ENCODE peak calls at places on chromosomes 5 and 9, in nine cellular contexts. L is OCI-LY7, U is PC-3, M is GM23338, R is MM.1S, S is GM23248, B is HCT116, A is SK-N-SH, J is neural progenitor cell. X is an unnamed sample.

GRCh38 chr5:180596115-180596667 is 4.9 kb upstream of the SCGB3A1 start:
- DNase-seq in L (no peak), U (no peak), M (no peak), R (no peak), S (no peak), B (no peak), A (peak), J (no peak), X (no peak)

GRCh38 chr5:133746834-133747233 is 134.5 kb upstream of the FSTL4 start:
- DNase-seq in L (peak), U (no peak), M (peak), R (no peak), S (peak), B (peak), A (peak), J (peak), X (no peak)

GRCh38 chr5:1745190-1745805 is 54.3 kb downstream of the MRPL36 start:
- DNase-seq in L (no peak), U (no peak), M (no peak), R (no peak), S (no peak), B (no peak), A (no peak), J (no peak), X (no peak)

GRCh38 chr5:775960-776861 is 8.3 kb downstream of the ZDHHC11B start:
- DNase-seq in L (no peak), U (no peak), M (no peak), R (no peak), S (no peak), B (no peak), A (peak), J (no peak), X (no peak)

GRCh38 chr9:120892748-120893584 is 16.0 kb upstream of the PHF19 start:
- DNase-seq in L (peak), U (peak), M (no peak), R (peak), S (peak), B (no peak), A (no peak), J (no peak), X (no peak)

GRCh38 chr5:149400304-149400703 is 21.2 kb upstream of the IL17B start:
- DNase-seq in L (no peak), U (no peak), M (no peak), R (no peak), S (no peak), B (no peak), A (no peak), J (peak), X (no peak)

GRCh38 chr9:133054966-133055365 is 6.8 kb upstream of the CEL start:
- DNase-seq in L (no peak), U (no peak), M (no peak), R (no peak), S (peak), B (no peak), A (peak), J (no peak), X (no peak)

GRCh38 chr9:101567725-101567993 is 27.1 kb downstream of the PPP3R2 start:
- DNase-seq in L (no peak), U (no peak), M (no peak), R (no peak), S (no peak), B (no peak), A (no peak), J (no peak), X (no peak)

GRCh38 chr5:134552301-134552700 is 26.8 kb downstream of the JADE2 start:
- DNase-seq in L (no peak), U (peak), M (no peak), R (no peak), S (peak), B (no peak), A (no peak), J (no peak), X (no peak)

GRCh38 chr5:168219515-168220410 is 71.7 kb upstream of the WWC1 start:
- DNase-seq in L (peak), U (peak), M (peak), R (peak), S (peak), B (peak), A (peak), J (peak), X (peak)

GRCh38 chr9:17793713-17794622 is 215.1 kb downstream of the SH3GL2 start:
- DNase-seq in L (no peak), U (peak), M (peak), R (no peak), S (peak), B (peak), A (no peak), J (peak), X (peak)

GRCh38 chr5:112833971-112834370 is 27.1 kb upstream of the SRP19 start:
- DNase-seq in L (no peak), U (no peak), M (no peak), R (no peak), S (no peak), B (no peak), A (no peak), J (no peak), X (no peak)

GRCh38 chr9:94030318-94031179 is 53.7 kb upstream of the PTPDC1 start:
- DNase-seq in L (peak), U (peak), M (peak), R (peak), S (peak), B (peak), A (peak), J (peak), X (peak)

GRCh38 chr9:90141723-90142122 is 500.9 kb downstream of the DIRAS2 start:
- DNase-seq in L (peak), U (peak), M (peak), R (peak), S (peak), B (no peak), A (peak), J (peak), X (peak)

GRCh38 chr5:167814828-167815227 is 476.6 kb upstream of the WWC1 start:
- DNase-seq in L (no peak), U (peak), M (peak), R (no peak), S (peak), B (no peak), A (no peak), J (no peak), X (no peak)

GRCh38 chr5:33271606-33272005 is 169.2 kb upstream of the TARS1 start:
- DNase-seq in L (no peak), U (no peak), M (no peak), R (no peak), S (peak), B (no peak), A (no peak), J (no peak), X (no peak)

GRCh38 chr5:10563132-10563939 is 534 bp upstream of the ANKRD33B start:
- DNase-seq in L (peak), U (peak), M (peak), R (peak), S (peak), B (no peak), A (peak), J (peak), X (peak)

GRCh38 chr5:15560421-15560820 is 60.4 kb downstream of the FBXL7 start:
- DNase-seq in L (no peak), U (no peak), M (no peak), R (no peak), S (no peak), B (no peak), A (no peak), J (no peak), X (no peak)

GRCh38 chr5:72584466-72584865 is 77.3 kb upstream of the ZNF366 start:
- DNase-seq in L (no peak), U (no peak), M (no peak), R (no peak), S (peak), B (no peak), A (no peak), J (no peak), X (no peak)

GRCh38 chr9:92668746-92669526 is 995 bp downstream of the IPPK start:
- DNase-seq in L (peak), U (peak), M (peak), R (peak), S (peak), B (no peak), A (peak), J (peak), X (peak)

GRCh38 chr5:31382051-31382878 is 149.6 kb downstream of the DROSHA start:
- DNase-seq in L (no peak), U (no peak), M (peak), R (no peak), S (no peak), B (no peak), A (no peak), J (peak), X (no peak)

GRCh38 chr9:5626727-5627634 is 1.9 kb upstream of the RIC1 start:
- DNase-seq in L (peak), U (peak), M (no peak), R (peak), S (peak), B (no peak), A (peak), J (no peak), X (peak)

GRCh38 chr5:177083351-177083750 is 3.4 kb upstream of the FGFR4 start:
- DNase-seq in L (no peak), U (no peak), M (no peak), R (no peak), S (no peak), B (no peak), A (no peak), J (no peak), X (peak)

GRCh38 chr5:74149395-74149794 is 491.1 kb downstream of the ENC1 start:
- DNase-seq in L (no peak), U (peak), M (no peak), R (no peak), S (peak), B (no peak), A (no peak), J (no peak), X (no peak)

GRCh38 chr9:1049641-1050040 is 516 bp upstream of the DMRT2 start:
- DNase-seq in L (peak), U (no peak), M (no peak), R (no peak), S (no peak), B (no peak), A (no peak), J (no peak), X (no peak)

DNA sequence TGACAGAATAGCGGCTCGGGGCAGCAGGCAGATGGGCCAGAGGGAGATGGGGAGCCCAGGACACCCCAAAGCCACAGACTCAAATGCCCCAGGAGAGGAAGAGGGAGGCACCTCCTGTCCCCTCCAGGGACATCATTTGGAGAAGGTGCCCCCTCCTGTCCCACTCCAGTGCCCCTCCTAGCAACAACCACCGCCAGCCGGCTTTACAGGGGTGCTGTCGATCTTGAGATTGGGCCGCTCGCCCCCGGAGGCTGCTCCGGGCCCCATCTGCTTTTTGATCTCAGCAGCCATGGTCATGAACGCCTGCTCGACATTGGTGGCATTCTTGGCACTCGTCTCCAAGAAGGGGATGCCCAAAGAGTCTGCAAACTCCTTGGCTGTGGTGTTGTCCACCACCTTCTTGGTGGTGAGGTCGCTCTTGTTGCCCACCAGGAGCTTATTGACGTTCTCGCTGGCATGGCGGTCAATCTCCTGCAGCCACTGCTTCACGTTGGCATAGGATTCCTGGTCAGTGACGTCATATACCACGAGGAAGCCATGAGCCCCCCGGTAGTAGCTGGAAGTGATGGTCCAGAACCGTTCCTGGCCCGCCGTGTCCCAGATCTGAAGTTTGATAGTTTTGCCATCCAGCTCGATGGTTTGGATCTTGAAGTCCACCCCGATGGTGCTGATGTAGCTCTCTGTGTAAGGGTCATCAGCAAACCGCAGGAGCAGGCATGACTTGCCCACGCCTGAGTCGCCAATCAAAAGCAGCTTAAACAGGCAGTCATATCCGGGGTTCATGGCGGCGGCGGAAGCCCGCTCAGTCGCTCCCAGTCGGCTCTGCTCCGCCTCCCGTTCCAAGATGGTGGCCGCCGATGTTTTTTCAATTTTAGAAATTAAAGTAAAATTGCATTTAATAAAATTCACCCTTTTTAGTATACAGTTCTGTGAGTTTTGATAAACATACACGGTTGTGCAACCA is 14.0 kb upstream of the FRMPD1 start:
- DNase-seq in L (no peak), U (no peak), M (no peak), R (no peak), S (no peak), B (no peak), A (no peak), J (no peak), X (no peak)
- TF ChIP-seq EZH2phosphoT487 in L (no peak), U (no peak), M (no peak), R (no peak), S (no peak), B (no peak), A (no peak), J (no peak), X (no peak)

GRCh38 chr5:60792438-60792837 is 51.6 kb downstream of the ELOVL7 start:
- DNase-seq in L (no peak), U (no peak), M (no peak), R (no peak), S (no peak), B (no peak), A (no peak), J (no peak), X (no peak)

GRCh38 chr5:60794691-60795090 is 49.4 kb downstream of the ELOVL7 start:
- DNase-seq in L (no peak), U (no peak), M (peak), R (no peak), S (no peak), B (no peak), A (no peak), J (no peak), X (no peak)

GRCh38 chr5:60788863-60789513 is 55.1 kb downstream of the ELOVL7 start:
- DNase-seq in L (no peak), U (no peak), M (no peak), R (no peak), S (no peak), B (no peak), A (no peak), J (no peak), X (no peak)

DNA sequence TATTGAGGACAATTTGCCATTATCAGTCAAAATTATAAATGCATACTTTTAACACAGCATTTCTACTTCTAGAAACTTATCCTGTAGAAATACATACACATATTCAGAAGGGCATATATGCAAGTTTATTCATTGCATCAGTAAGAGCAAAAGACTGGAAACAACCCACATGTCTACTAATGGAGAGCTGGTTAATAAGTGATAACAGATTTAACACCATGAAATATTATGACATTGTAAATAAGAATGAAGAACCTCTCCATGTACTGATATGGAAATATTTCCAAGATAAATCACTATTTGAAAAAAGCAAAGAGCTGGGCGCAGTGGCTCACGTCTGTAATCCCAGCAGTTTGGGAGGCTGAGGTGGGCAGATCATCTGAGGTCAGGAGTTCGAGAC is 54.5 kb downstream of the ELOVL7 start:
- DNase-seq in L (no peak), U (no peak), M (no peak), R (no peak), S (no peak), B (no peak), A (no peak), J (no peak), X (no peak)
- TF ChIP-seq EZH2phosphoT487 in L (no peak), U (no peak), M (no peak), R (no peak), S (no peak), B (no peak), A (no peak), J (no peak), X (no peak)

DNA sequence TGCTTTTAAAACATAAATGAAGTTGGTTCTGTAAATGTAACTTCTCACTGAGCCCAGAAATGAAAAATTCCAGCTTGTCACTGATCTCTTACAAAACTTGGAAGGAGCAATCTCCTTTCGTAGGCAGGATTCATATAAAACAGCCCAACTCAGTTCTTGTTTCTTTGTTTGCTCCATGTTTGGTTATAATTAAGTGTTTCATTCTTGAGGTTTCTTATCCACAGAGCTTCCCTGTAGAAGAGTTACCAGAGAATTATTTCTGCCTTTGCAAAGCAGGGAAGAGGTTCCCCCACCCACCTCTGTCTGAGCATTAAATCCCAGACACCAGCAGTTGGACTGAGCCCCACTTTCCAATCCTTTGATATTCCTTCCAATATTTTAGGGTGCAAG is 34.1 kb upstream of the RAI14 start:
- DNase-seq in L (no peak), U (no peak), M (no peak), R (no peak), S (peak), B (no peak), A (no peak), J (no peak), X (no peak)
- TF ChIP-seq EZH2phosphoT487 in L (no peak), U (no peak), M (no peak), R (no peak), S (no peak), B (no peak), A (no peak), J (no peak), X (no peak)

DNA sequence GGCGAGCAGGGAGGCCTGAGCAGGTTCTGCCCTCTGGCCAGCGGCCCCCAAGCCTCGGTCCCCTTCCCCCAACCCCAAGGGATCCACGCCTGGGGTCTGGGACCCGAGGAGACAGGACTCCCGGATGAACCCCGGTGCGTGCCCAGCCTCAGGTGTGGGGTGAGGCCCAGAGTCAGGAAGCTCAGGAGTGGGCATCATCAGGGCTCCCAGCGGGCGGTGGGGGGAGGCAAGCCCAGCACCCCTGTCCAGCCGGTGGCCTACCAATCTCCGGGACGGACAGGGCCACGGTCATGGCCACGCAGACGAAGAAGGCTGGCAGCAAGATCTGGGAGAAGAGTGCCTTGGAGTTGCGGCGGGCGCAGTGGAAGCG is 14.5 kb downstream of the ABCA2 start:
- DNase-seq in L (no peak), U (no peak), M (no peak), R (no peak), S (no peak), B (no peak), A (no peak), J (no peak), X (no peak)
- TF ChIP-seq EZH2phosphoT487 in L (no peak), U (no peak), M (no peak), R (no peak), S (no peak), B (no peak), A (no peak), J (no peak), X (no peak)

GRCh38 chr5:129664336-129664937 is 83.5 kb upstream of the MINAR2 start:
- DNase-seq in L (peak), U (peak), M (peak), R (peak), S (peak), B (peak), A (peak), J (peak), X (peak)
- TF ChIP-seq EZH2phosphoT487 in L (no peak), U (no peak), M (no peak), R (no peak), S (no peak), B (no peak), A (no peak), J (no peak), X (no peak)

DNA sequence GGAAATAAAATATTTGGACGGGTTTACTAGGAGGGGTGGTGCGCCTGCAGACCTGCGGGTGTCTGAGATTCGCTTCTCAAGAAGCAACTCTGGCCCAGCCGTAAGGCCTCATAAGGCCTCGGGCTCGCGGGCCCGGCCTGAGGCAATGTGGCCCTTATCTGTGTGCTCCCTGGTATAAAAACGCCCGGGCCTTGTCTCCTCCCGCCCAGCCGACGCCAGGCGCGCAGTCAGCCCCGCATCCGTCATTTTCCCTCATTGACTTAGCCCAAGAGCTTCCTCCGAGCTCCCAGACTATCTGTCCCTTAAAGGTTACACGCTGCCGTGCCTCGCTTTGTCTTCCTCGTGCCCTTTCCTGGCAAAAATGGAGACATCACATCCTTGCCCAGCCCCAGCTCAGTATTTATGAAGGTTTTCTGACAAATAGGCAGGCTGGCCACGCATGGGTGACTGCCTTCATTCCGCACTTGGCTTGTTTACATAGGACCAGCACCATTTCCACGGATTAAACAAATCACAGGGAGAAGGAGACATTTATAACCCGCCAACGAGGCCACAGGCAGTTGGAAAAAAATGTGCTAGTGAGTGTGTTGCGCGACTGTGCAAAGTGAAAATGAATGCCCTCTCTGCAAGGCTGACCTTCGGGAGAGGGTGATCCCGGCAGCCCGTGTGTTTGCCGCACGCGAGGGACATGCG is 74.5 kb upstream of the TBCA start:
- DNase-seq in L (no peak), U (no peak), M (peak), R (no peak), S (no peak), B (no peak), A (no peak), J (peak), X (no peak)
- TF ChIP-seq EZH2phosphoT487 in L (no peak), U (no peak), M (peak), R (no peak), S (no peak), B (no peak), A (no peak), J (peak), X (no peak)

GRCh38 chr9:35756743-35757526 is 2.9 kb upstream of the MSMP start:
- DNase-seq in L (peak), U (peak), M (peak), R (peak), S (peak), B (peak), A (peak), J (peak), X (peak)
- TF ChIP-seq EZH2phosphoT487 in L (no peak), U (no peak), M (no peak), R (no peak), S (no peak), B (no peak), A (no peak), J (no peak), X (no peak)

GRCh38 chr5:170273968-170274710 is 23.4 kb downstream of the LCP2 start:
- DNase-seq in L (peak), U (peak), M (peak), R (peak), S (peak), B (peak), A (peak), J (peak), X (peak)
- TF ChIP-seq EZH2phosphoT487 in L (no peak), U (no peak), M (no peak), R (no peak), S (no peak), B (no peak), A (no peak), J (no peak), X (no peak)